ENCODE peak calls at places on chromosomes 3 and 15, in seven cellular contexts. G is SK-N-SH, O is H1, V is GM12892, R is K562, U is HepG2, M is GM12878. B is an unnamed sample.

GRCh38 chr3:124272611-124273151 is 280.8 kb upstream of the ROPN1 start:
- DNase-seq in G (no peak), O (no peak), V (no peak), R (no peak), U (no peak), M (no peak), B (no peak)

GRCh38 chr15:96870510-96871039 is 540.1 kb downstream of the NR2F2 start:
- DNase-seq in G (no peak), O (no peak), V (no peak), R (no peak), U (no peak), M (no peak), B (no peak)

GRCh38 chr3:189981668-189982067 is 139.0 kb downstream of the P3H2 start:
- DNase-seq in G (no peak), O (no peak), V (no peak), R (no peak), U (no peak), M (no peak), B (no peak)

GRCh38 chr3:50642382-50642781 is 25.4 kb downstream of the MAPKAPK3 start:
- DNase-seq in G (no peak), O (no peak), V (no peak), R (no peak), U (no peak), M (no peak), B (no peak)

GRCh38 chr3:72628065-72628464 is 220.2 kb downstream of the SHQ1 start:
- DNase-seq in G (no peak), O (no peak), V (no peak), R (no peak), U (no peak), M (no peak), B (no peak)

GRCh38 chr15:53307952-53308624 is 451.4 kb downstream of the WDR72 start:
- DNase-seq in G (no peak), O (no peak), V (no peak), R (no peak), U (no peak), M (no peak), B (no peak)

GRCh38 chr3:146250449-146251382 is at the start of gene PLSCR4:
- DNase-seq in G (peak), O (no peak), V (peak), R (peak), U (no peak), M (no peak), B (peak)

GRCh38 chr3:39705351-39705900 is 104.0 kb upstream of the MYRIP start:
- DNase-seq in G (no peak), O (no peak), V (no peak), R (no peak), U (no peak), M (no peak), B (no peak)

GRCh38 chr3:6532101-6532500 is 328.8 kb upstream of the GRM7 start:
- DNase-seq in G (no peak), O (no peak), V (no peak), R (no peak), U (no peak), M (no peak), B (no peak)

GRCh38 chr3:50189989-50190388 is 1.4 kb upstream of the GNAT1 start:
- DNase-seq in G (no peak), O (no peak), V (no peak), R (no peak), U (no peak), M (no peak), B (no peak)

DNA sequence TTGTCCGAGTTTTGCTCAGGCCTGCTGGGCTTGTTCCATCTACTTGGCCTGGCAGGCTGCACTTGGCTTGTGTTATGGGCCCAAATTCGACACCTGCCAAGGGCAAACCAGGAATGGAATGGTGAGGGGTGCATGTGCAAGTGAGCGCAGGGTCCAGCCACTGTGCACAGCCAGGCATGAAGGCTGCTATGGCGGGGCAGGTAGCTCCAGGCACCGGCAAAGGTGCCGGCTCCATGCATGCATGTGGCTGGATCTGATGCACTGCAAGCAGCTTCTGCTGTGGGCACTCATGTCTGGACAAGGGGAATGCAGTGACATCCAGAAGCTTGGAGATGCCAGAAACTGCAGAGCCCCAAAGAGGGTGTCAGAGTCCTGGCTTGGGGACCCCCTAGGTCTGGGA is 463.0 kb downstream of the EPHA3 start:
- DNase-seq in G (no peak), O (no peak), V (no peak), R (no peak), U (no peak), M (no peak), B (no peak)
- TF ChIP-seq TAF1 in G (no peak), O (no peak), V (no peak), R (no peak), U (no peak), M (no peak), B (no peak)

DNA sequence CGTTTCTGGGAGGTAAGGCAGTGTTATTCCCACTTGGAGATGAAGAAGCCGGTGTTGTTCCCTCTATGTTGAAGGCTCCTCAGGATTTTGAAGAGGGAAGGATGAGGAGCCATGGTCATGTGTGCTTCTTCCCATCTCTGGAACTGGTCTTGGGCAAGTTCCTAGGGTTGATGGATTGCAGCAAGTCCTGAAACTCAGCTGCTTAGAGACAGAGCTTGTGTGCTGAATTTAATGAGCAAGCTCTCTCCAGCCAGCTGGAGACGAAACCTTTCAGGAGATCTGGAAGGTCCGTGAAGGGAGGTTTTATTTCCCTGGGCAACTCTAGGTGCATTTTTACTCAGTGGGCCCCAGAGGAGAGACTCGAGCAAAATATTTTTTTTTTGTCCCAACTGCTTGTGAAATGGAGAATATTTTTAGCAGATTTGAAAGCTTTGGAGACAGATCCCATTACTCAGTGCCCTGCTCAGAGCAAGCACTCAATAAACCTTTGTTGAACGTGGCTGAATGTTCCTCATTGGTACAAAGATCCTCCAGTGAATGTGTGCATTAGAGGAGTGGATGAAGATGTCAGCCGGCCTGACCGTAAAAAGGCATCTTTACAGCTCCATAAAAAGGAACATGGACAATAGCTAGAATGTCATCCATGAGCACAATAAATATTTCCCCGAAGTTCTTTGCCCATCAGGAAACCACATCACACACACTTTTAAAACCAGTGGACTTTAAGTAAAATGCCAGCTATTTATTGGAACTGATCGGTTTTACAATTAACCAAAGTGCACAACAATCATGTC is 55.7 kb upstream of the RGMA start:
- DNase-seq in G (no peak), O (no peak), V (no peak), R (no peak), U (no peak), M (no peak), B (no peak)
- TF ChIP-seq POLR2AphosphoS5 in G (no peak), O (no peak), V (no peak), R (no peak), U (no peak), M (no peak), B (no peak)

GRCh38 chr3:16151109-16151508 is 23.4 kb upstream of the GALNT15 start:
- DNase-seq in G (no peak), O (no peak), V (no peak), R (peak), U (no peak), M (no peak), B (no peak)
- TF ChIP-seq TAF1 in G (no peak), O (no peak), V (no peak), R (no peak), U (no peak), M (no peak), B (no peak)

DNA sequence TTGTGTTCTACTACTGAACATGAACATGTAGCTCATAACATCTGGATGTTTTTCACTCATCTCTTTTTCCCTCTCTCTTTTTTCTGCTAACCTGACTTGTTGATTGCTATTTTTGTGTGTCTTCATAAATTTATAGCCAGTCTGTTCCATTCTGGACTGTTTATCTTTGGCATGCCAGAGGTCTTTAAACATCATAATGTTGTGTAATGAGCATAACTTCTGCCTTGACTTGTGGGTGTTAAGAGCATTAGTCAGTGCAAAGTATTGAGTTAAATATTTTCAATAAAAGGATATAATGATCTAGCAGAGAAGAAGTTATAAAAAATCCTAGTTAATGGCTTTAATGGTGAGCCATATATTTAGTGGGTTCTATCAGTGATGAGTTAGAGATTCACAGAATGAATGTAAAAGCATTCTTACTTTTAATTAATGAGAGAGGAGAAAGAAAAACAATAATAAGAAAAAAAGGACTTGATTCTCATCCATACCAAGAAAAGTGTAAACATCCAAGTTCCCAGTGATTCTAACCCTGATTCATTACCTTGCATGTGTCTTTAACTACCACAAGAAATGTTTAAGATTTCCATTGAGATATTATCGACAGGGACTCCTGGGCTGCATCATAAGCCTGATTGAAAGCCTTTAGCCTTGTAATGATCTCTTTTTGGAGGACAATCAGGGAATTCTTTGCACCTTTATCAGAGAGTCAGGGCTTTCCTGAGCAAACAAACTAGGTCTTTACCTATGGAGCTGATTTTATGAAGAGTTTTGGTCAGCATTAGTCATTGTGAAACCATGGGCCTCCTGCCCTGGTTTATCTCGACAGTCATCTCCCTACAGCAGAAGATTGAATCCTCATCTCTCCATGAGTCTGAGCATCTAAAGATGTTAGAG is 22.9 kb downstream of the MITF start:
- DNase-seq in G (no peak), O (no peak), V (no peak), R (no peak), U (no peak), M (no peak), B (no peak)
- TF ChIP-seq POLR2AphosphoS5 in G (no peak), O (no peak), V (no peak), R (no peak), U (no peak), M (no peak), B (no peak)

DNA sequence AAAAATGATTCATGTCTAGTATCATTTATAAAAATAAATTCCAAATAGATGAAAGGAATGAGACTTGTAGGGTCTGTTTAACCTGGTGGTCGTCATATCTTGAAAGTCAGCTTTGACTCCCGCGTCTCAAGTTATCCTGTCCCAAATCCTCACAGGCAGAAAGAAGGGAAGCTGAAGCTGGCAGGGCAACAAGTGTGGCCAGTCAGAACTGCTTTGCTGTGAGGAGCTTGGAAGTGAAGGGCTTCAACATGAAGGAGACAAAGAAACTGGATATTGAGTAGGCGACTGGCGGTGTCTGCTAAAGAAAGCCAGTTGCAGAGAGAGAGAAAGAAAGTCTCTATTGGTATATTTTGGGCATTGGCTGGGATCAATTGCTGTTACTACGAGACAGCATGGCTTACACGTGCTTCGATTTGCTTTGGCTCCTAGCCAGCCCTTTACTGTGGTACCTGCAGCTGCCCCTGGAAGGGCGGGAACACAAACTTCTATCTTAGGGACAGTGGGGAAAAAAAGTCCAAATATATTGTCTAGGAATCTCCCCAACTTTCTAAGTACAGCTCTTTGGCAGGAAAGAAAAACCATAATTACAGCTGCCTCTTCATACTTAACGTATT is 107.2 kb downstream of the CHST2 start:
- DNase-seq in G (no peak), O (no peak), V (no peak), R (no peak), U (no peak), M (no peak), B (no peak)
- TF ChIP-seq TAF1 in G (no peak), O (no peak), V (no peak), R (no peak), U (no peak), M (no peak), B (no peak)

DNA sequence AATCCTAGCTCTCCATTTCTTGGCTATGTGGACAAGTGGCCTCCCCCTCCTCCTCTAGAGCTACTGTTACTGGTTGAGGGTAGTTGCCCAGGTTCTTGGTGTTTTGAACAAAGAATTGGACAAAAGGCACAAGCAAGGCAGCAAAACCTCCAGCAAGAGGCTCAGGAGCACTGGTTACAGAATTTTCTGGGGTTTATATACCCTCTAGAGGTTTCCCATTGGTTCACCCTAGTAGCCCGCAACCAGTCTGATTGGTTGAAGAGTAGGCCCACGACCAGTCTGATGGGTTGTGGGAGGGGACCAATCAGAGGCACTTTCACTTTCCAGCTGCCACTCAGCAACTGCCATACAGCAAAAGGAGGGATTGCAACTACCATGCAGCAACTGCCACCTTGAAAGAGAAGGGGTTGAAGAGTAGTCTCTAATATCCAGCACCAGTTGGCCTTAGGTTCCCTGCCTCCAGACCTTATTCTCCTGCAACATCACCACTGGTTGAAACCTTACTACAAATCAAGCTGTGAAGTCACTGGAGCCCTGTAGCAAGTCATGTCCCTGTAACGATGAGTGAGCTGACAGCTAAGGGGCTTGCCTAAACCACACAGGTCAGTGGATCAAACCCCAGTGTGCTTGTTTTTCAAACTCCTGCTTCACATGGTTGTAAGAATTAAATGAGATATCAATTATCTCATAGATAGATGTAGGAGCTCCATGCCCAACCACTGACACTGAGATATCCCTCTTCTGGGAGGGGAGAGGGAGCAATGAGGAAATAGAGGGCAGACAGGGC is 2.9 kb upstream of the C15orf39 start:
- DNase-seq in G (no peak), O (no peak), V (peak), R (peak), U (peak), M (peak), B (no peak)
- TF ChIP-seq POLR2AphosphoS5 in G (no peak), O (no peak), V (peak), R (no peak), U (peak), M (peak), B (peak)

GRCh38 chr3:71010731-71011455 is 572.6 kb downstream of the FOXP1 start:
- DNase-seq in G (no peak), O (no peak), V (no peak), R (no peak), U (no peak), M (peak), B (no peak)

GRCh38 chr3:71008350-71008923 is 575.1 kb downstream of the FOXP1 start:
- DNase-seq in G (no peak), O (no peak), V (no peak), R (no peak), U (no peak), M (no peak), B (no peak)

GRCh38 chr3:71005797-71006321 is 577.7 kb downstream of the FOXP1 start:
- DNase-seq in G (no peak), O (no peak), V (no peak), R (no peak), U (no peak), M (no peak), B (no peak)

GRCh38 chr3:71011565-71012287 is 571.8 kb downstream of the FOXP1 start:
- DNase-seq in G (no peak), O (no peak), V (no peak), R (no peak), U (no peak), M (peak), B (no peak)

DNA sequence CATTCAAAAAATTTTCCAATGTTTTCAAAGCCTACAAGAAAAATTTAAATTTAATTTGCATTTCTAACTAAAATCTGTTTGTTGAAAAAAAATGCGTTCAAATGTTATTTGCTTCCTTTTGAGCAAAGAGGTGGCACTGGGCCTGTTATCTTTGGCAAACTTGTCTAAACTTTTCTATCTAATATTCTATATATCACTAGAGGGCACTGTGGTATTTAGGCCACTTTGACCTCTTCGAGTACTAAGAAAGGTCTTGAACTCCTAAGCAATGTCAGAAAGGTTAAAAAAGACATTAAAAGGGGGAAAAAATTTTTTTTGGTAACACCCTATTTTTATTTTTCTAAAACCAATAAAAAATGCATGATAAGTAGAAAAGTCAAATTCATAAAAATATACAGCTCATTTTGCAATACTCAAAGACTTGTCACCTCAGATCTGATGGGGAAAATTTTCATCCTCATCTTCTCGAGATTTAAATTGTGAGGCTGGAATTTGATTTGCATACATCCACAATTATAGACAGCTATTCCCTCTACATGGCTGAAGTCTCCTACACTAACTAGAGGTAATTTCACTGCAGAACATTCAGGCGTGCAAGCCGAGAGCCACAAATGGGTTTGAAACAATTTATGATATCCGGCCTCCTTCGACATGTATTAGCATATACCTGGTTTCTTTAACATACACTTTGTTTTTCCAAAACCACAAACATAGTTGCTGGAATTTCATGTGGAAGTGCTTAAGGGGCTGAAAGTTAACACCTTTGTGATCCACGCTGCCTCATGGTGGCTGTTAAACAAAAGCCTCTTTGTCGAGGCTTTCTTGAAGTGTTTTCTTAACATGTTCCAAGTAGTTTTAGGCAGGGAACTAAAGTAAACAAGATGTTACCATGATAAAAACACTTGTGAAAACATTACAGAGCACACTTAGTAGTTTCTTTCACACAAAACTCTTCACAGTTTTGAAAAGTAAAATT is 576.4 kb downstream of the FOXP1 start:
- DNase-seq in G (no peak), O (peak), V (no peak), R (peak), U (peak), M (no peak), B (no peak)
- TF ChIP-seq TAF1 in G (no peak), O (no peak), V (no peak), R (no peak), U (no peak), M (no peak), B (no peak)

B was measured in GM12891.